ENCODE peak calls at places on chromosome 3, in seven cellular contexts. Y, E, H, D, B, J and S are unnamed samples.

GRCh38 chr3:112308151-112308911 is 14.3 kb upstream of the SLC9C1 start:
- DNase-seq in E (no peak), Y (no peak), D (no peak), H (no peak), B (peak; percentile 26), J (peak; percentile 24), S (no peak)

GRCh38 chr3:46846624-46847542 is 16.4 kb downstream of the MYL3 start:
- DNase-seq in B (no peak), Y (peak; percentile 50), E (no peak), D (no peak), H (peak; percentile 64), J (no peak), S (no peak)

GRCh38 chr3:83002869-83003445 is 1241.5 kb upstream of the GBE1 start:
- DNase-seq in D (no peak), Y (no peak), E (no peak), B (no peak), J (no peak), H (no peak), S (no peak)

GRCh38 chr3:53073553-53074365 is 27.9 kb upstream of the SFMBT1 start:
- DNase-seq in Y (no peak), E (no peak), D (no peak), H (peak; percentile 60), J (no peak), B (no peak), S (no peak)

GRCh38 chr3:136414476-136414875 is 164.3 kb downstream of the PCCB start:
- DNase-seq in J (no peak), D (no peak), B (no peak), E (no peak), H (no peak), Y (no peak), S (no peak)

GRCh38 chr3:124107074-124107473 is 115.2 kb upstream of the ROPN1 start:
- DNase-seq in Y (no peak), D (no peak), B (no peak), J (no peak), E (no peak), H (no peak), S (no peak)

GRCh38 chr3:141710888-141711616 is 27.0 kb upstream of the RNF7 start:
- DNase-seq in D (peak; percentile 43), E (no peak), Y (no peak), H (no peak), B (peak; percentile 57), J (no peak), S (no peak)

GRCh38 chr3:194103475-194103874 is 32.5 kb upstream of the HES1 start:
- DNase-seq in D (no peak), B (no peak), Y (no peak), J (no peak), E (no peak), H (no peak), S (peak; percentile 31)

GRCh38 chr3:55488398-55489055 is 1.4 kb upstream of the WNT5A start:
- DNase-seq in J (peak; percentile 22), B (peak; percentile 81), Y (peak; percentile 83), H (peak; percentile 89), E (peak; percentile 57), D (peak; percentile 68), S (no peak)

GRCh38 chr3:130462089-130462488 is 54.9 kb upstream of the COL6A6 start:
- DNase-seq in B (no peak), E (no peak), H (no peak), D (no peak), J (no peak), Y (no peak), S (no peak)

GRCh38 chr3:168249048-168249538 is 153.4 kb upstream of the GOLIM4 start:
- DNase-seq in H (no peak), B (no peak), D (peak; percentile 10), J (peak; percentile 1), E (no peak), Y (no peak), S (no peak)

GRCh38 chr3:191383104-191383503 is 52.8 kb upstream of the UTS2B start:
- DNase-seq in B (peak; percentile 36), Y (no peak), E (no peak), H (no peak), J (no peak), D (no peak), S (no peak)

GRCh38 chr3:42712344-42712648 is 9.7 kb upstream of the HHATL start:
- DNase-seq in D (no peak), Y (no peak), E (no peak), J (no peak), H (no peak), B (no peak), S (no peak)

GRCh38 chr3:186413615-186414415 is 51.8 kb upstream of the DGKG start:
- DNase-seq in B (no peak), E (no peak), J (peak; percentile 53), D (no peak), H (peak; percentile 94), Y (peak; percentile 75), S (no peak)

GRCh38 chr3:71694358-71694999 is 30.7 kb downstream of the EIF4E3 start:
- DNase-seq in Y (no peak), J (no peak), E (no peak), B (peak; percentile 82), H (no peak), D (peak; percentile 62), S (no peak)

GRCh38 chr3:38599886-38600285 is 49.6 kb downstream of the SCN5A start:
- DNase-seq in E (no peak), B (no peak), D (no peak), J (no peak), H (peak; percentile 12), Y (peak; percentile 30), S (no peak)

GRCh38 chr3:141230293-141230692 is 1.3 kb upstream of the PXYLP1 start:
- DNase-seq in Y (no peak), E (no peak), D (no peak), H (no peak), J (no peak), B (no peak), S (no peak)

GRCh38 chr3:27345493-27345892 is 23.7 kb downstream of the NEK10 start:
- DNase-seq in B (no peak), D (no peak), E (no peak), J (peak; percentile 56), Y (no peak), H (no peak), S (peak; percentile 11)

GRCh38 chr3:42674151-42674550 is 11.2 kb upstream of the KLHL40 start:
- DNase-seq in B (no peak), D (no peak), E (no peak), H (no peak), Y (no peak), J (no peak), S (no peak)

GRCh38 chr3:56484096-56484495 is 15.8 kb upstream of the ERC2 start:
- DNase-seq in E (no peak), Y (no peak), D (no peak), H (no peak), J (no peak), B (no peak), S (no peak)

GRCh38 chr3:179971280-179971679 is 65.5 kb downstream of the PEX5L start:
- DNase-seq in H (no peak), J (no peak), D (no peak), B (no peak), E (no peak), Y (no peak), S (no peak)

GRCh38 chr3:49701388-49702077 is 12.2 kb downstream of the RNF123 start:
- DNase-seq in B (no peak), D (no peak), H (no peak), E (no peak), Y (no peak), J (no peak), S (no peak)

GRCh38 chr3:24953060-24953771 is 458.6 kb upstream of the THRB start:
- DNase-seq in B (no peak), Y (no peak), J (no peak), E (no peak), D (no peak), H (no peak), S (no peak)

GRCh38 chr3:154795582-154795981 is 284.5 kb upstream of the MME start:
- DNase-seq in J (no peak), E (no peak), Y (no peak), H (no peak), D (peak; percentile 69), B (peak; percentile 74), S (no peak)

GRCh38 chr3:109132801-109133473 is 3.6 kb upstream of the C3orf85 start:
- DNase-seq in H (no peak), E (no peak), J (peak; percentile 96), D (no peak), B (no peak), Y (no peak), S (no peak)

GRCh38 chr3:138544546-138544945 is 49.5 kb downstream of the CEP70 start:
- DNase-seq in B (no peak), D (no peak), H (no peak), Y (no peak), J (no peak), E (no peak), S (no peak)
- H3K9me3 ChIP-seq in B (peaks cover 27% of the 10 kb centered on the region), D (peaks cover 16% of the 10 kb centered on the region), H (peaks cover 22% of the 10 kb centered on the region), Y (peaks cover 14% of the 10 kb centered on the region), J (peaks cover 4% of the 10 kb centered on the region), E (peaks cover 19% of the 10 kb centered on the region), S (peaks cover 5% of the 10 kb centered on the region)

DNA sequence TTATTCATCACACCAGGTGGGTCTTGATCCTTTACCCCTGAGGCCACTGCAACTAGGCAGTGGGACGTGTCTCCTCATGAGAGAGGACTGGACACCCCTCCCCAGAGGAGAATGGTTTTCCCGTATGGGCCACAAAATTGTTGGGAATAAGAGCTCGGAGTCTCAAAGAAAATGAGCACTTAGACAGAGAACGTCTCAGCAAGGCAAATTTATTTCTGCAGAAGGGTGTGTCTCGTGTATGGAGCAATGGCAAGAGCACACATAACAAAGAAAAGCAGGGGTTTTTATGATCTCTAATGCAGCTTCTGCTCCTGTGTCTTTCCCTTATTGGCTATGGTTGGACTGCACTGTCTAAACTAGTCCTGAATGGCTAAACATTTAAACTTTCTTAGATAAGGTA is 803.5 kb downstream of the PLOD2 start:
- DNase-seq in J (no peak), D (no peak), B (no peak), Y (no peak), E (no peak), H (no peak), S (no peak)
- H3K9me3 ChIP-seq in J (peaks cover 2% of the 10 kb centered on the region), D (no peaks in the 10 kb centered on the region), B (no peaks in the 10 kb centered on the region), Y (peaks cover 17% of the 10 kb centered on the region), E (peaks cover 9% of the 10 kb centered on the region), H (no peaks in the 10 kb centered on the region), S (no peaks in the 10 kb centered on the region)

GRCh38 chr3:6654670-6655069 is 206.2 kb upstream of the GRM7 start:
- DNase-seq in E (no peak), B (no peak), H (no peak), Y (no peak), J (no peak), D (no peak), S (no peak)

GRCh38 chr3:6655275-6655674 is 205.6 kb upstream of the GRM7 start:
- DNase-seq in B (no peak), Y (no peak), D (no peak), H (no peak), J (no peak), E (no peak), S (no peak)

GRCh38 chr3:6657591-6657990 is 203.3 kb upstream of the GRM7 start:
- DNase-seq in D (no peak), Y (no peak), J (no peak), B (no peak), E (no peak), H (no peak), S (no peak)
- H3K9me3 ChIP-seq in D (no peaks in the 10 kb centered on the region), Y (no peaks in the 10 kb centered on the region), J (no peaks in the 10 kb centered on the region), B (peaks cover 16% of the 10 kb centered on the region), E (no peaks in the 10 kb centered on the region), H (peaks cover 23% of the 10 kb centered on the region), S (no peaks in the 10 kb centered on the region)

DNA sequence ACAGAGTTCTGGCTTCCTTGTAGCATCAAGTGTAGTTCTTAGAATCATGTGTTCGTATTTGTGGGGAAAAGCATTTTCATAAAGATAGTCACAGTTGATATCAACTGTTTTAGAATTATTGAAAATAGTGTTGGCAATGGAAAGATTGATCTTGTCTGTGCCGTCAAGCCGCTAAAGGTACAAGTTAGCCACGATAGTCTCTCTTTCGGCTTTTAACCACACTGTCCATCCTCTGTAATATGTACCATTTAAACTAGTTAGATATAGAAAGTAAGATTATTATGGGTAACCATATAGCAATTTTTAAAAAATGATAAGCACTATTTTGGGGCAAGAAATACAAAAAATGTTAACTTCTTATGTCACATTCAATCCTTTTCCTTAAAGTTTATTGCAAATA is 8.7 kb downstream of the ZIC1 start:
- DNase-seq in E (no peak), H (no peak), Y (no peak), B (no peak), J (no peak), D (no peak), S (no peak)
- H3K9me3 ChIP-seq in E (no peaks in the 10 kb centered on the region), H (no peaks in the 10 kb centered on the region), Y (no peaks in the 10 kb centered on the region), B (peaks cover 24% of the 10 kb centered on the region), J (no peaks in the 10 kb centered on the region), D (no peaks in the 10 kb centered on the region), S (peaks cover 3% of the 10 kb centered on the region)